ENCODE peak calls at places on chromosomes 5 and 9, in seven cellular contexts. X is adipocyte, L is mammary epithelial cell, D is GM06990, W is mucosa of descending colon, G is upper lobe of right lung, P is GM23248. B is an unnamed sample.

GRCh38 chr5:72842816-72843215 is 26.4 kb downstream of the TNPO1 start:
- DNase-seq in X (no peak), L (peak), D (no peak), W (peak), G (no peak), P (peak), B (peak)

GRCh38 chr5:95927927-95928723 is 33.5 kb downstream of the ELL2 start:
- DNase-seq in X (no peak), L (no peak), D (peak), W (no peak), G (no peak), P (peak), B (no peak)

GRCh38 chr9:14846871-14847311 is 63.3 kb downstream of the FREM1 start:
- DNase-seq in X (peak), L (peak), D (peak), W (peak), G (peak), P (peak), B (peak)

GRCh38 chr5:171316258-171317121 is 7.4 kb downstream of the TLX3 start:
- DNase-seq in X (no peak), L (no peak), D (no peak), W (no peak), G (peak), P (no peak), B (no peak)

GRCh38 chr5:13378073-13378472 is 566.4 kb downstream of the DNAH5 start:
- DNase-seq in X (no peak), L (peak), D (no peak), W (no peak), G (no peak), P (peak), B (no peak)

GRCh38 chr5:158957196-158957595 is 142.5 kb downstream of the EBF1 start:
- DNase-seq in X (no peak), L (no peak), D (no peak), W (no peak), G (no peak), P (no peak), B (no peak)

GRCh38 chr5:180990086-180990888 is 1.6 kb downstream of the BTNL3 start:
- DNase-seq in X (no peak), L (no peak), D (peak), W (no peak), G (no peak), P (no peak), B (no peak)

GRCh38 chr5:159091596-159091995 is 8.1 kb downstream of the EBF1 start:
- DNase-seq in X (no peak), L (no peak), D (no peak), W (no peak), G (no peak), P (no peak), B (no peak)

GRCh38 chr5:118968406-118968911 is 19.9 kb downstream of the DTWD2 start:
- DNase-seq in X (no peak), L (no peak), D (no peak), W (no peak), G (no peak), P (no peak), B (no peak)

GRCh38 chr5:138238034-138238433 is 24.9 kb upstream of the CDC23 start:
- DNase-seq in X (no peak), L (no peak), D (no peak), W (no peak), G (no peak), P (no peak), B (no peak)

GRCh38 chr5:157108961-157109360 is at the start of gene HAVCR2:
- DNase-seq in X (no peak), L (no peak), D (peak), W (peak), G (peak), P (no peak), B (no peak)

GRCh38 chr5:92749943-92750342 is 831.1 kb downstream of the NR2F1-AS1 start:
- DNase-seq in X (peak), L (peak), D (no peak), W (no peak), G (no peak), P (peak), B (peak)

GRCh38 chr5:115962565-115963402 is 509 bp downstream of the LVRN start:
- DNase-seq in X (no peak), L (no peak), D (no peak), W (peak), G (peak), P (peak), B (no peak)
- H3K4me3 ChIP-seq in X (peak), L (no peak), D (peak), W (no peak), G (peak), P (peak), B (peak)

GRCh38 chr5:177358333-177358939 is 712 bp downstream of the RGS14 start:
- DNase-seq in X (no peak), L (no peak), D (no peak), W (no peak), G (no peak), P (no peak), B (no peak)

GRCh38 chr5:177357459-177358332 is at the start of gene RGS14:
- DNase-seq in X (no peak), L (peak), D (peak), W (peak), G (no peak), P (peak), B (no peak)

GRCh38 chr5:177361418-177362101 is 3.8 kb downstream of the RGS14 start:
- DNase-seq in X (no peak), L (no peak), D (no peak), W (no peak), G (no peak), P (no peak), B (no peak)

GRCh38 chr5:177359860-177360259 is 2.1 kb downstream of the RGS14 start:
- DNase-seq in X (no peak), L (no peak), D (no peak), W (no peak), G (no peak), P (no peak), B (no peak)

DNA sequence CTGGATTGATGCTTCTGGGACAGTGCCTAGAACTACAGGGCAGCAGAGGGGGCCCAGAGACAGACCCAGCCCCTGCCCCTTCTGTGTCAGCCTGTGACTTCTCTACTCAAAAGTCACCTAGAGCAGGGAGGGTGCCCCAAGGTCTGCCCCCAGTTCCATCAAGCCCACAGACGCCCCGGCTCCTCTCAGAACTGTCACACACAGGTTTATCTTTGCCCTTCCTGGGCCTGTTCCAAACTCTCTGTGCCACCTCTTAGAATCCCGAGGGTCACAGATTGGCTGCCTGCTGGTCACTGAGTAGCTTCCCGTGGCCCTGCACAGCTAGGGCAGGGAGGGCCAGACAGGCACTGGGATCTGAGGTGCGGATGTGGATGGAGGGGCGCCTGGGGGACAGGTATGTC is 1.7 kb downstream of the RGS14 start:
- DNase-seq in X (no peak), L (no peak), D (no peak), W (no peak), G (no peak), P (no peak), B (no peak)
- H3K4me3 ChIP-seq in X (no peak), L (no peak), D (peak), W (no peak), G (no peak), P (no peak), B (no peak)

DNA sequence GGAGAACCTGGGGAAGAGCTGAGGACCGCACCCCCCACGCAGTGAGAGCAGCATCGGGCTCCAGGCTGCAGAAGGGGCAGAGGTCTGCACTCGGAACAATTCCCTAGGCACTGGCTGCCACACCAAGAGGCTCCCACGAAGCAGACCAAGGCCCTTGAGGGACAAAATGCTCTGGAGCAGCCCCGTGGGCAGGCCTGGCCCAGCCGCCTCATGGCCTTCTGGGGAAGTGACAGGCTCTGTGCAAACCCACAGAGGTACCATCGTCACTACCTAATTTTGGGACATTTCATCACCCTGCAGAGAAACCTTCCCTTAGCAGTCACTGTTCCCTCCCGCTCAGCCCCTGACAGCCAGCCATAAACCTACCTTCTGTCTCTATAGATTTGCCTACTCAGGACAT is 15.9 kb downstream of the FBXW5 start:
- DNase-seq in X (no peak), L (no peak), D (no peak), W (no peak), G (peak), P (no peak), B (no peak)
- H3K4me3 ChIP-seq in X (no peak), L (no peak), D (no peak), W (no peak), G (no peak), P (no peak), B (no peak)

DNA sequence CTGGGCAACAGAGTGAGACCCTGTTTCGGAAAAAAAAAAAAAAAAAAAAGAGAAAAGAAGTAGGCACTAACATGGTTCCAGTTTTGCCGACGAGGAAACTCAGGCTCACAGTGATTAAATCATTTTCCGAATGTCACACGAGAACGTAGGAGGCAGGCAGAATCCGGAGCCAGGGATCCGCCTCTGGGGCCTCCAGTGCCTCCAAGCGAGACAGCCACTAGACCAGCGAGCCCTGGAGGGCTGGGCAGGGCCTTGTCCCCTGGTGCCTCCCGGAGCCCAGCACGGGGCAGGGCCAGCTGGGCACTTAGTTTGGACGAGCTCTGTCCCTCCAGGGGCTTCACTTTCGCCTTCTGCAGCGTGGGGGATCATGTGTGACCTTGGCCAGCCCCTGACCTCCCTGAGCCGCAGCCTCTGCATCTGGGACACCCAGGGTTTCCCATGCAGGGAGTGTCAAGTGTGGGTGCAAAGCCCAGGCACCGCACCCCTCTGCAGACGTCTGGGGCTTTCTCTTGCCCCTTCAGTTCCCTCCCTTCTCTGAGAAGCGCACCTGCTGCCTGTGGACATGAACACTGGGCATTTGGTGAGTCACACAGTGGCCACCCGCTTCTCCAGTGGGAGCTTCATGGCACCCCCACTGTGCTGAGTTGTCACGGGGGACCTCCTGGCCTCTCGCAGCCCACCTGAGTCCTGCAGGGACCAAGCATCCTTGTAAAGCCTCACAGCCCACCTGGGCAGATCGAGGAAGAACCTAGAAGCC is 80.3 kb downstream of the RXRA start:
- DNase-seq in X (peak), L (no peak), D (no peak), W (no peak), G (no peak), P (peak), B (no peak)
- H3K4me3 ChIP-seq in X (peak), L (no peak), D (peak), W (no peak), G (peak), P (peak), B (no peak)

GRCh38 chr9:129584136-129584535 is 36.8 kb downstream of the C9orf50 start:
- DNase-seq in X (peak), L (peak), D (peak), W (peak), G (no peak), P (peak), B (no peak)
- H3K4me3 ChIP-seq in X (no peak), L (no peak), D (no peak), W (no peak), G (no peak), P (no peak), B (no peak)

GRCh38 chr5:69505306-69505705 is 12.7 kb downstream of the OCLN start:
- DNase-seq in X (no peak), L (no peak), D (no peak), W (no peak), G (no peak), P (no peak), B (no peak)
- H3K4me3 ChIP-seq in X (no peak), L (no peak), D (no peak), W (no peak), G (no peak), P (no peak), B (no peak)

DNA sequence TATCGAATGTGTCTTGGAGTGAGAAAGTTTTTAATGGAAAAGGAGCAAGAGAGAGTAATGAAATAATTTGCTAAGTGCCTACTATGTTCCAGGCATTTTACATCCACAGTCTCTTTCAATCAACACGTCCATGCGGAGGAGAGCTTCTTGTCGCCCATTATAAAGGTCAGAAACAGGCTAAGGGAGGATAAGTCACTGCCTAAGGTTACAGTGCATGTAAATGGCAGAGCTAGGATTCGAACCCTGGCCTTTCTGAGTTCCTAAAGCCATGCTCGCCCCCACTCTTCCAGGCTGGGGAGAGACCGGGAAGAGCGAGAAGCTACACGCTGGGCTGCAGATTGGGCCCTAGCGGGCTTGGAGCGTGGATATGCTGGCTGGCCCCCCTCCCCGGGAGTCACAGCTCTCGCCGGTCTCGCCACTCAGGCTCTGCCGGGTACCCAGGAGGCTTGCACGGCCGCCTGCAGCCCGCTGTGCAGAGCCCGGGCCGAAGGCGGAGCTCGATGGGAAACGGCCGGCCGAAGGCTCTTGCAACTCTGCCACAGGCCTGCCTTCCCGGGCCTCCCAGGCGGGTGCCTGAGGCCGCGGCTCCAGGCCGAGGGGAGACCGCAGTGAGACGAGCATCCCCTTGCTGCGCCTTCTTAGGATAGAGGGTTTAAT is 775 bp upstream of the LHX2 start:
- DNase-seq in X (peak), L (no peak), D (peak), W (no peak), G (peak), P (peak), B (no peak)
- H3K4me3 ChIP-seq in X (no peak), L (no peak), D (peak), W (no peak), G (peak), P (peak), B (no peak)